ENCODE peak calls at places on chromosomes 16 and 17, in nine cellular contexts. D, B, N, E, G, I, J, Y and M are unnamed samples.

GRCh38 chr16:25223964-25224363 is 7.2 kb downstream of the AQP8 start:
- DNase-seq in D (no peak), B (no peak), N (no peak), E (no peak), G (no peak), I (no peak), J (no peak), Y (no peak), M (no peak)

GRCh38 chr17:19703106-19703775 is 13.1 kb downstream of the SLC47A2 start:
- DNase-seq in D (no peak), B (no peak), N (no peak), E (no peak), G (no peak), I (no peak), J (no peak), Y (peak; percentile 73), M (no peak)

GRCh38 chr16:19094542-19095365 is 19.0 kb upstream of the ITPRIPL2 start:
- DNase-seq in D (peak; percentile 31), B (no peak), N (no peak), E (peak; percentile 41), G (no peak), I (no peak), J (no peak), Y (peak; percentile 30), M (no peak)

GRCh38 chr16:57720142-57720575 is 15.4 kb upstream of the KATNB1 start:
- DNase-seq in D (peak; percentile 74), B (peak; percentile 15), N (peak; percentile 8), E (peak; percentile 81), G (peak; percentile 65), I (no peak), J (peak; percentile 56), Y (peak; percentile 82), M (peak; percentile 20)

GRCh38 chr17:75875182-75875939 is 3.0 kb downstream of the TRIM47 start:
- DNase-seq in D (no peak), B (no peak), N (no peak), E (peak; percentile 60), G (peak; percentile 59), I (no peak), J (no peak), Y (no peak), M (no peak)

GRCh38 chr17:33730131-33730530 is 437.0 kb upstream of the ASIC2 start:
- DNase-seq in D (no peak), B (no peak), N (no peak), E (no peak), G (no peak), I (no peak), J (no peak), Y (peak; percentile 45), M (no peak)

GRCh38 chr17:74240637-74241036 is 27.3 kb downstream of the TTYH2 start:
- DNase-seq in D (peak; percentile 34), B (no peak), N (no peak), E (no peak), G (no peak), I (no peak), J (no peak), Y (no peak), M (no peak)

GRCh38 chr17:57785032-57785431 is 39.9 kb upstream of the CCDC182 start:
- DNase-seq in D (no peak), B (no peak), N (no peak), E (no peak), G (no peak), I (no peak), J (no peak), Y (peak; percentile 44), M (no peak)

GRCh38 chr16:80997139-80997798 is 9.4 kb downstream of the CMC2 start:
- DNase-seq in D (peak; percentile 12), B (no peak), N (no peak), E (no peak), G (no peak), I (no peak), J (no peak), Y (no peak), M (no peak)

GRCh38 chr16:68592466-68593337 is 52.4 kb upstream of the CDH3 start:
- DNase-seq in D (peak; percentile 18), B (no peak), N (no peak), E (no peak), G (no peak), I (no peak), J (no peak), Y (no peak), M (no peak)

GRCh38 chr17:2402517-2402916 is 1.7 kb upstream of the MNT start:
- DNase-seq in D (no peak), B (no peak), N (no peak), E (no peak), G (no peak), I (no peak), J (no peak), Y (no peak), M (no peak)

GRCh38 chr16:67664258-67664657 is 2.3 kb downstream of the ENKD1 start:
- DNase-seq in D (no peak), B (no peak), N (no peak), E (no peak), G (no peak), I (no peak), J (no peak), Y (no peak), M (no peak)

GRCh38 chr17:49197346-49197998 is 12.9 kb downstream of the GNGT2 start:
- DNase-seq in D (peak; percentile 30), B (no peak), N (no peak), E (no peak), G (no peak), I (no peak), J (no peak), Y (peak; percentile 49), M (no peak)

GRCh38 chr16:77376358-77376757 is 58.5 kb downstream of the ADAMTS18 start:
- DNase-seq in D (peak; percentile 22), B (no peak), N (no peak), E (no peak), G (no peak), I (no peak), J (no peak), Y (peak; percentile 69), M (no peak)

GRCh38 chr17:41689497-41690299 is 1.0 kb downstream of the EIF1 start:
- DNase-seq in D (peak; percentile 75), B (no peak), N (no peak), E (no peak), G (peak; percentile 26), I (no peak), J (peak; percentile 60), Y (peak; percentile 84), M (no peak)

GRCh38 chr17:50115744-50116143 is 14.2 kb downstream of the SAMD14 start:
- DNase-seq in D (no peak), B (no peak), N (no peak), E (peak; percentile 63), G (no peak), I (no peak), J (no peak), Y (no peak), M (no peak)

GRCh38 chr16:56781565-56781964 is 51.6 kb downstream of the NUP93 start:
- DNase-seq in D (no peak), B (no peak), N (no peak), E (no peak), G (no peak), I (no peak), J (no peak), Y (no peak), M (no peak)

GRCh38 chr17:27264068-27264812 is 29.7 kb upstream of the WSB1 start:
- DNase-seq in D (no peak), B (no peak), N (no peak), E (no peak), G (no peak), I (no peak), J (no peak), Y (no peak), M (no peak)

GRCh38 chr16:57536306-57537193 is at the start of gene CCDC102A:
- DNase-seq in D (peak; percentile 60), B (peak; percentile 49), N (no peak), E (peak; percentile 28), G (peak; percentile 26), I (no peak), J (peak; percentile 66), Y (peak; percentile 79), M (no peak)

GRCh38 chr17:78922876-78923498 is 2.2 kb downstream of the TIMP2 start:
- DNase-seq in D (peak; percentile 56), B (no peak), N (no peak), E (no peak), G (no peak), I (no peak), J (no peak), Y (no peak), M (no peak)

GRCh38 chr17:79473111-79473835 is 137.6 kb downstream of the RBFOX3 start:
- DNase-seq in D (no peak), B (no peak), N (no peak), E (no peak), G (no peak), I (no peak), J (no peak), Y (no peak), M (no peak)

GRCh38 chr16:26220894-26221293 is 529.1 kb downstream of the HS3ST4 start:
- DNase-seq in D (no peak), B (no peak), N (no peak), E (no peak), G (no peak), I (no peak), J (no peak), Y (no peak), M (no peak)

GRCh38 chr17:28574536-28574935 is 2.2 kb downstream of the ALDOC start:
- DNase-seq in D (no peak), B (no peak), N (no peak), E (no peak), G (no peak), I (no peak), J (no peak), Y (peak; percentile 62), M (no peak)

GRCh38 chr17:82655523-82655922 is 7.3 kb upstream of the WDR45B start:
- DNase-seq in D (no peak), B (no peak), N (no peak), E (peak; percentile 69), G (no peak), I (no peak), J (no peak), Y (no peak), M (no peak)

GRCh38 chr16:56603589-56603988 is 4.8 kb upstream of the MT2A start:
- DNase-seq in D (peak; percentile 44), B (no peak), N (no peak), E (peak; percentile 61), G (peak; percentile 61), I (no peak), J (no peak), Y (peak; percentile 87), M (no peak)

GRCh38 chr16:24975428-24975889 is 39.7 kb downstream of the ARHGAP17 start:
- DNase-seq in D (peak; percentile 42), B (no peak), N (no peak), E (no peak), G (no peak), I (peak; percentile 19), J (no peak), Y (no peak), M (no peak)

GRCh38 chr16:9122342-9122741 is 30.9 kb downstream of the HAPSTR1 start:
- DNase-seq in D (no peak), B (no peak), N (no peak), E (no peak), G (no peak), I (no peak), J (no peak), Y (no peak), M (no peak)

GRCh38 chr17:78884876-78885667 is 17.9 kb downstream of the CEP295NL start:
- DNase-seq in D (no peak), B (no peak), N (no peak), E (no peak), G (no peak), I (no peak), J (no peak), Y (no peak), M (no peak)

GRCh38 chr16:3793161-3793576 is 75.8 kb upstream of the TRAP1 start:
- DNase-seq in D (no peak), B (no peak), N (no peak), E (no peak), G (no peak), I (no peak), J (no peak), Y (no peak), M (no peak)

GRCh38 chr17:42537156-42537805 is 1.2 kb downstream of the NAGLU start:
- DNase-seq in D (no peak), B (no peak), N (no peak), E (no peak), G (no peak), I (no peak), J (no peak), Y (no peak), M (no peak)

GRCh38 chr17:40068917-40069750 is 6.4 kb downstream of the THRA start:
- DNase-seq in D (peak; percentile 94), B (peak; percentile 81), N (peak; percentile 77), E (peak; percentile 93), G (peak; percentile 80), I (peak; percentile 61), J (peak; percentile 83), Y (peak; percentile 62), M (peak; percentile 64)